ENCODE peak calls at places on chromosomes 13 and 19, in six cellular contexts. U is astrocyte of the spinal cord, A is body of pancreas, I is astrocyte of the cerebellum, W is uterus, M is fibroblast of mammary gland. Z is an unnamed sample.

GRCh38 chr13:98345103-98345899 is 168.2 kb upstream of the RNF113B start:
- DNase-seq in U (no peak), A (peak; percentile 38), I (no peak), W (no peak), M (no peak), Z (no peak)

GRCh38 chr19:18090545-18091216 is 3.9 kb upstream of the IL12RB1 start:
- DNase-seq in U (peak; percentile 10), A (no peak), I (no peak), W (no peak), M (peak; percentile 52), Z (peak; percentile 30)

GRCh38 chr13:45339867-45340266 is 1.1 kb downstream of the TPT1 start:
- DNase-seq in U (no peak), A (no peak), I (no peak), W (no peak), M (no peak), Z (no peak)

GRCh38 chr19:33344210-33344609 is 29.3 kb upstream of the CEBPG start:
- DNase-seq in U (no peak), A (peak; percentile 6), I (no peak), W (peak; percentile 41), M (peak; percentile 47), Z (peak; percentile 24)

GRCh38 chr19:16402076-16402475 is 69.7 kb downstream of the EPS15L1 start:
- DNase-seq in U (no peak), A (no peak), I (no peak), W (no peak), M (no peak), Z (no peak)

GRCh38 chr19:17249887-17250548 is 4.3 kb upstream of the NR2F6 start:
- DNase-seq in U (no peak), A (no peak), I (no peak), W (no peak), M (no peak), Z (no peak)

GRCh38 chr19:4357921-4358326 is 14.6 kb downstream of the MPND start:
- DNase-seq in U (no peak), A (no peak), I (no peak), W (no peak), M (no peak), Z (no peak)

GRCh38 chr13:109816112-109816978 is 30.0 kb upstream of the IRS2 start:
- DNase-seq in U (no peak), A (peak; percentile 78), I (no peak), W (no peak), M (peak; percentile 22), Z (no peak)

GRCh38 chr13:68984688-68985319 is 1122.8 kb upstream of the ATXN8OS start:
- DNase-seq in U (no peak), A (no peak), I (no peak), W (no peak), M (no peak), Z (no peak)

GRCh38 chr19:43229315-43229714 is 23.9 kb upstream of the PSG4 start:
- DNase-seq in U (no peak), A (no peak), I (no peak), W (no peak), M (no peak), Z (peak; percentile 39)

GRCh38 chr19:15467734-15468214 is 3.4 kb upstream of the RASAL3 start:
- DNase-seq in U (no peak), A (no peak), I (no peak), W (no peak), M (no peak), Z (no peak)

GRCh38 chr13:24882665-24883064 is 118.7 kb downstream of the RNF17 start:
- DNase-seq in U (no peak), A (no peak), I (no peak), W (no peak), M (no peak), Z (no peak)

GRCh38 chr13:105083986-105084385 is 1451.5 kb downstream of the EFNB2 start:
- DNase-seq in U (no peak), A (no peak), I (no peak), W (no peak), M (no peak), Z (peak; percentile 6)

GRCh38 chr13:113297370-113297871 is 382 bp downstream of the LAMP1 start:
- DNase-seq in U (peak; percentile 4), A (peak; percentile 15), I (no peak), W (no peak), M (peak; percentile 11), Z (peak; percentile 14)

GRCh38 chr13:26465954-26466353 is 91.5 kb upstream of the WASF3 start:
- DNase-seq in U (no peak), A (no peak), I (no peak), W (no peak), M (no peak), Z (no peak)

GRCh38 chr13:43805071-43805468 is 18.3 kb upstream of the ENOX1 start:
- DNase-seq in U (peak; percentile 95), A (no peak), I (peak; percentile 76), W (no peak), M (peak; percentile 100), Z (peak; percentile 82)

GRCh38 chr19:45172173-45172572 is 5.9 kb downstream of the TRAPPC6A start:
- DNase-seq in U (no peak), A (no peak), I (no peak), W (no peak), M (no peak), Z (no peak)

GRCh38 chr13:74987124-74987690 is 494.8 kb downstream of the TBC1D4 start:
- DNase-seq in U (no peak), A (no peak), I (no peak), W (no peak), M (no peak), Z (no peak)

GRCh38 chr19:39170398-39171231 is 26.1 kb upstream of the NCCRP1 start:
- DNase-seq in U (no peak), A (no peak), I (no peak), W (no peak), M (no peak), Z (peak; percentile 16)

GRCh38 chr19:37979547-37980082 is 72.6 kb downstream of the SIPA1L3 start:
- DNase-seq in U (no peak), A (no peak), I (no peak), W (no peak), M (no peak), Z (no peak)

GRCh38 chr13:50588736-50589135 is 254.8 kb downstream of the DLEU7 start:
- DNase-seq in U (no peak), A (no peak), I (no peak), W (no peak), M (peak; percentile 34), Z (peak; percentile 25)

GRCh38 chr13:110371550-110372465 is 64.7 kb downstream of the COL4A2 start:
- DNase-seq in U (peak; percentile 45), A (no peak), I (no peak), W (peak; percentile 48), M (no peak), Z (peak; percentile 19)

GRCh38 chr19:46618670-46619231 is 6.1 kb downstream of the PTGIR start:
- DNase-seq in U (no peak), A (peak; percentile 92), I (no peak), W (no peak), M (peak; percentile 58), Z (peak; percentile 68)

GRCh38 chr13:109904218-109904617 is 117.8 kb upstream of the IRS2 start:
- DNase-seq in U (no peak), A (no peak), I (no peak), W (no peak), M (peak; percentile 21), Z (no peak)

GRCh38 chr19:58408152-58409009 is at the start of gene ZNF584:
- DNase-seq in U (peak; percentile 95), A (peak; percentile 96), I (peak; percentile 84), W (peak; percentile 94), M (peak; percentile 91), Z (peak; percentile 92)
- TF ChIP-seq CTCF in U (peak; percentile 23), A (peak; percentile 24), I (no peak), W (no peak), M (no peak), Z (peak; percentile 1)

GRCh38 chr19:11887247-11887617 is 350 bp upstream of the ZNF69 start:
- DNase-seq in U (no peak), A (no peak), I (no peak), W (no peak), M (no peak), Z (no peak)
- H3K4me3 ChIP-seq in U (peak overlapping the region; percentile 79), A (no peak overlapping the region), I (peak overlapping the region; percentile 74), W (peak overlapping the region; percentile 82), M (peak overlapping the region; percentile 74), Z (peak overlapping the region; percentile 75)

GRCh38 chr13:34941835-34942731 is at the start of gene NBEA:
- DNase-seq in U (peak; percentile 57), A (peak; percentile 85), I (no peak), W (peak; percentile 80), M (peak; percentile 41), Z (peak; percentile 28)

GRCh38 chr13:34941436-34941834 is 635 bp upstream of the NBEA start:
- DNase-seq in U (no peak), A (no peak), I (no peak), W (no peak), M (no peak), Z (no peak)

GRCh38 chr13:34935841-34936240 is 6.2 kb upstream of the NBEA start:
- DNase-seq in U (no peak), A (no peak), I (no peak), W (no peak), M (no peak), Z (no peak)

GRCh38 chr13:34942732-34943674 is 933 bp downstream of the NBEA start:
- DNase-seq in U (no peak), A (peak; percentile 40), I (no peak), W (peak; percentile 18), M (no peak), Z (no peak)

DNA sequence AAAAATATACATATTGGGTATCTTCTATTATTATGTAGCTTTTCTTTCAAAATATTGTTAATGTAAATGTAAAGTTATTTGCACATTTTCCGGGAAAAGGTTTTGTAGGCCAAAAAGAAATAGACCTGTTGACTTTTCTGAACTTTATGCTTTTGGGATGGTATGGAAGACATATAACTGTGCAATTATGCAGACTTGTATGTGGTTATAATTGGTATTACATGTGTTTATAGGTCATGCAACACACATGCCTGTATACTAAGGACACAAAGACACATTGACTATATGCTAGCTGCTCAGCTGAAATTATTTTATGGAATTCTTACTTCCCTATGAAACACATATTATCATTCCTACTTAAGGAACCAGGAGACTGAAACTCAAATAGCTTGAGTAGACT is 2.3 kb upstream of the NBEA start:
- DNase-seq in U (no peak), A (no peak), I (no peak), W (no peak), M (no peak), Z (no peak)
- TF ChIP-seq CTCF in U (no peak), A (no peak), I (no peak), W (no peak), M (no peak), Z (no peak)

DNA sequence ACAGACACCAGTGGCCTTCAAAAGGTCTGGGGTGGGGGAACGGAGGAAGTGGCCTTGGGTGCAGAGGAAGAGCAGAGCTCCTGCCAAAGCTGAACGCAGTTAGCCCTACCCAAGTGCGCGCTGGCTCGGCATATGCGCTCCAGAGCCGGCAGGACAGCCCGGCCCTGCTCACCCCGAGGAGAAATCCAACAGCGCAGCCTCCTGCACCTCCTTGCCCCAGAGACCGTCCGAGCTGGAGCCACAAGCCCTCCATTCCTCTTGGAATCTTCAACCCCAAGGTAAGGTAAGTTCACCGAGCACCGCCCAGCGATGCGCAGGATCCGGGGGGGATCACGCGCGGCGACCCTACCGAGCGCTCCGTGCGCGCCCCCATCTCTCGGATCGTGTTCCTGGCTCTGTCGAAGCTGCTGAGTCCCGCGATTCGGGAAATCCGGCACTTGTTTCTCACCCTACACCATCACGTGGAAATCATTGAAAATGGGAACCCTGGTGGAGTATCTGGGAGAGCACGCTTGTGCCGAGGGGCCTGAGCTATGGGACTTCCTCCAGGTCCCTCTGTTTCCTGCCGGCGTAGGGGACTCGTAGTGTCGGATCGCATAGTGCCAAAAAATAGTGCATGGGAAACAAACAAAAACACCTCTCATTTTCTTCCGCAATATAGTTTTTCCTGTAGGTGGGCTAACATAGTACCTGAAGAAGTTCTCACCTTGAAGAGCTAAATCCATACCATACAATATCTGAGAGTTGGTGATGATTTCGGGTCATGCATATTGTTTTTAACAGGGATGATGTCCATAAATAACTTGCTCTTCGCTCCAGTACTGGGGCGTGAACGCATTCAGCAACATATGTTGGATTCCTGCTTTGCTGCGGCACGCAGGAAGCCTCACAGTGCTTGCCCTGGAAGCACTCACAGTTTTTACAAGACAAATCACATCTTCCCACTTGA is 9.3 kb downstream of the PDX1 start:
- DNase-seq in U (no peak), A (no peak), I (no peak), W (no peak), M (no peak), Z (no peak)
- H3K4me3 ChIP-seq in U (no peak overlapping the region), A (no peak overlapping the region), I (no peak overlapping the region), W (no peak overlapping the region), M (no peak overlapping the region), Z (no peak overlapping the region)